ENCODE peak calls at places on chromosomes 11 and 22, in four cellular contexts. One of them, this sample, is unnamed.

GRCh38 chr11:134364261-134364660 is 32.5 kb downstream of the GLB1L2 start:
- DNase-seq in GM12878: no peak
- DNase-seq in kidney epithelial cell: no peak
- DNase-seq in AG04450: no peak
- DNase-seq in this sample: no peak

GRCh38 chr11:69049490-69049867 is 747 bp downstream of the TPCN2 start:
- DNase-seq in GM12878: no peak
- DNase-seq in kidney epithelial cell: no peak
- DNase-seq in AG04450: no peak
- DNase-seq in this sample: no peak

GRCh38 chr11:44094260-44094868 is 1.1 kb upstream of the EXT2 start:
- DNase-seq in GM12878: no peak
- DNase-seq in kidney epithelial cell: peak; percentile 21
- DNase-seq in AG04450: peak; percentile 63
- DNase-seq in this sample: no peak

GRCh38 chr22:48691431-48691851 is 1136.2 kb downstream of the BRD1 start:
- DNase-seq in GM12878: no peak
- DNase-seq in kidney epithelial cell: no peak
- DNase-seq in AG04450: no peak
- DNase-seq in this sample: no peak

GRCh38 chr11:121636341-121637176 is 183.8 kb upstream of the SORL1-AS1 start:
- DNase-seq in GM12878: no peak
- DNase-seq in kidney epithelial cell: no peak
- DNase-seq in AG04450: no peak
- DNase-seq in this sample: no peak

GRCh38 chr22:32204211-32204855 is 540 bp downstream of the RFPL2 start:
- DNase-seq in GM12878: no peak
- DNase-seq in kidney epithelial cell: no peak
- DNase-seq in AG04450: no peak
- DNase-seq in this sample: no peak

GRCh38 chr22:40898850-40899357 is 37.0 kb upstream of the DNAJB7 start:
- DNase-seq in GM12878: peak; percentile 44
- DNase-seq in kidney epithelial cell: peak; percentile 28
- DNase-seq in AG04450: peak; percentile 27
- DNase-seq in this sample: peak; percentile 26

GRCh38 chr11:34756591-34756990 is 135.7 kb downstream of the EHF start:
- DNase-seq in GM12878: no peak
- DNase-seq in kidney epithelial cell: no peak
- DNase-seq in AG04450: no peak
- DNase-seq in this sample: no peak

GRCh38 chr11:14643697-14644395 is at the start of gene PDE3B:
- DNase-seq in GM12878: no peak
- DNase-seq in kidney epithelial cell: peak; percentile 9
- DNase-seq in AG04450: no peak
- DNase-seq in this sample: peak; percentile 55
- TF ChIP-seq CTCF in GM12878: no peak
- TF ChIP-seq CTCF in kidney epithelial cell: peak; percentile 9
- TF ChIP-seq CTCF in AG04450: no peak
- TF ChIP-seq CTCF in this sample: no peak

GRCh38 chr22:26321469-26321913 is 107.6 kb upstream of the ASPHD2 start:
- DNase-seq in GM12878: no peak
- DNase-seq in kidney epithelial cell: no peak
- DNase-seq in AG04450: no peak
- DNase-seq in this sample: no peak
- TF ChIP-seq CTCF in GM12878: no peak
- TF ChIP-seq CTCF in kidney epithelial cell: no peak
- TF ChIP-seq CTCF in AG04450: no peak
- TF ChIP-seq CTCF in this sample: no peak

GRCh38 chr11:93741094-93741881 is at the start of the genes C11orf54 and TAF1D:
- DNase-seq in GM12878: peak; percentile 93
- DNase-seq in kidney epithelial cell: peak; percentile 86
- DNase-seq in AG04450: peak; percentile 96
- DNase-seq in this sample: peak; percentile 97
- TF ChIP-seq CTCF in GM12878: no peak
- TF ChIP-seq CTCF in kidney epithelial cell: no peak
- TF ChIP-seq CTCF in AG04450: no peak
- TF ChIP-seq CTCF in this sample: no peak

GRCh38 chr11:36053901-36054300 is 110.0 kb downstream of the LDLRAD3 start:
- DNase-seq in GM12878: no peak
- DNase-seq in kidney epithelial cell: no peak
- DNase-seq in AG04450: peak; percentile 23
- DNase-seq in this sample: no peak

GRCh38 chr11:36057372-36058045 is 113.6 kb downstream of the LDLRAD3 start:
- DNase-seq in GM12878: no peak
- DNase-seq in kidney epithelial cell: no peak
- DNase-seq in AG04450: no peak
- DNase-seq in this sample: no peak

GRCh38 chr11:36054628-36055027 is 110.8 kb downstream of the LDLRAD3 start:
- DNase-seq in GM12878: no peak
- DNase-seq in kidney epithelial cell: no peak
- DNase-seq in AG04450: no peak
- DNase-seq in this sample: no peak

GRCh38 chr11:36055356-36055755 is 111.5 kb downstream of the LDLRAD3 start:
- DNase-seq in GM12878: no peak
- DNase-seq in kidney epithelial cell: no peak
- DNase-seq in AG04450: no peak
- DNase-seq in this sample: no peak

DNA sequence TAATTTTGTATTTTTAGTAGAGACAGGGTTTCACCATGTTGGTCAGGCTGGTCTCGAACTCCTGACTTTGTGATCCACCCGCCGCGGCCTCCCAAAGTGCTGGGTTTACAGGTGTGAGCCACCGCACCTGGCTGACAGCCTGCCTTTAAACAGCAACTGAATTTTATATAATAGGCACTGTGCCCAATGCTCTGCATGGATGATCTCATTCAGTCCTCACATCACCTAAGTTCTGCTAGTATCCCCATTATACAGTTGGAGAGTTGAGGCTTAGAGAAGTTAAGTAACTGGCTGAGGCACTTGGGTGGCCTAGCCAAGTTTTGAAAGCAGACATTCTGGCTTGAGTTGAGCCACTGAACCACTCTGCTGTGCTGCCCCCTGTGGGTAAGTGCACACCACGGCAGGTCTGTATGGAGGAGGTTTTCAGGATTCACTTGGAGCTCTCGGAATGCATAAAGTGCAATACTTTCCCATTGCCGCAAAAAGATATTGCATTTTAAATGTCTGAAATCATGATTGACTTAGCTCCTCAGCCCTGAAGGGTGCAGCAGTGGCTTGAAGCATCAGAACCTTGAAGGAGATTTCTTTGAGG is 112.4 kb downstream of the LDLRAD3 start:
- DNase-seq in GM12878: no peak
- DNase-seq in kidney epithelial cell: no peak
- DNase-seq in AG04450: no peak
- DNase-seq in this sample: no peak
- TF ChIP-seq CTCF in GM12878: peak; percentile 62
- TF ChIP-seq CTCF in kidney epithelial cell: peak; percentile 47
- TF ChIP-seq CTCF in AG04450: peak; percentile 52
- TF ChIP-seq CTCF in this sample: peak; percentile 67

DNA sequence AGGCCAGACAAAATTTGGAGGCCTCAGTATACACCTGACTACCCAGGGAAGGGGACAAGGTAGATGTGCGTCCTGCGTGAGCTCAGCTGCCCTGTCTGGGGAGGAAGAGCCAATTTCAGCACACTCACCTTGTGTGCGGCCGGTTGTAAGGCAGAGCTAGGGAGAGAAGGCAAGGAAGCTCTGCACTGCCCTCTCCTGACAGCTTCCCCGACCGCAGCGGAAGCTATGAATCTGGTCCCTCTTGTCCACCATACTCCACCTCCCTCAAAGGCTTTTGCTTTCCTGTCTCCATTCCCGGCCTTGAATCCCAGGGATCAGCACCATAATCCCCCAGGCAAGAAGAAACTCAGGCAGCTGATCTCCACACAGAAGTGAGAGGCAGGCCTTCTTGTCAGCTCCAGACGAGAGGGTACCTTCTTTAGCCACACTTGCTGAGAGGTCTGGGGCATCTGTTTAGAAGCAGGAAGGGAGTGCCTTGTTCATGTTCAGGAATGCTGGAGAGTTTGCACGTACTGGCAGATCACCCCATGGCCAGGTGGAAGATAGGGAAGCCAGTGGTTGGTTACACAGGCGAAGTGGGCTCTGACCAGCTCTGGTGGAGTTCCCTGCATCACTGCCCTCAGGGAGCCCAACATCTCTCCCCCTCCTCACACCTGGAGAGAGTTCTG is 62.5 kb downstream of the FEZ1 start:
- DNase-seq in GM12878: no peak
- DNase-seq in kidney epithelial cell: no peak
- DNase-seq in AG04450: no peak
- DNase-seq in this sample: no peak
- TF ChIP-seq CTCF in GM12878: peak; percentile 45
- TF ChIP-seq CTCF in kidney epithelial cell: peak; percentile 74
- TF ChIP-seq CTCF in AG04450: peak; percentile 75
- TF ChIP-seq CTCF in this sample: peak; percentile 64

DNA sequence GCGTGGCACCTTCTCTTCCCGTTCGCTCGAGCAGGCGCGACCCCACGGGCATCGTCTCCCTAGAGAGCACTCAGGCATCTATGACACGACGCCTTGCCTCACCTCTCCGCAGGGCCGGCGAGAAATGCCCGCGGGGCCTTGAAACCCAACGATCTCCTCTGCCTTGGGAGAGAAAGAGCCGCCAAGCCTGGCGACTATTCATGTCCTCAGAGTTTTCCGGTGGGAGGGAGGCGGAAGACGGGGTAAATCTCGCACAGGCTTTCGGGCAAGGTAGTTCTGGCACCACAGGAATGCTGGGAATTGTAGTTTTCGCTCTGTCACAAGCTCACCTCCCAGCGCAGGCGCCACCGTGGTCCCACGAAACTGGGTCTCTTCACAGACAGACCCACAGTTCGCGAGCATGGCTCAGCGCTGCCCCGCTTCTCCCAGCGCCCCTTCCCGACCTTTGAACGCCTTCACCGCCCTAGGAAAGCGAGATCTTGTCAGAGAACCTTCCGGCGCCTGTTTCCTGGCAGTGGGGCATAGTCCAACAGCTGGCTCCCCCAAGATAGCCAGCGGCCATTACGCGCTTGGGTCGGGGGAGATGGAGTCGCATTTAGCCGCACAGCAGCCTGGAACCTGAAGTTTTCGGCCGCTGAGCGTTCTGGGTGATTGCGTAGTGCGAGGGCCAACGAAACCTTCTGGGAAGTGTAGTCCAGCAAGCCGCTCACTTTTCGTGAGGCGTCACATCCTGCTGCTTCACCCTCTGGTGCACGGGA is at the start of gene CCDC90B:
- DNase-seq in GM12878: peak; percentile 96
- DNase-seq in kidney epithelial cell: peak; percentile 92
- DNase-seq in AG04450: peak; percentile 96
- DNase-seq in this sample: peak; percentile 94
- TF ChIP-seq CTCF in GM12878: no peak
- TF ChIP-seq CTCF in kidney epithelial cell: no peak
- TF ChIP-seq CTCF in AG04450: no peak
- TF ChIP-seq CTCF in this sample: peak; percentile 30